ENCODE peak calls at places on chromosomes 2 and 18, in ten cellular contexts. Z is RPMI8226; I is T-helper 9 cell; X is activated B cell treated with CpG ODN at 0.5 μM for 24 hours; J is GM12891; N is activated CD4-positive, alpha-beta T cell treated with anti-CD3 and anti-CD28 coated beads, Interleukin-2, amount 10 ng/mL, durations not matched to agents 7 days and 5 days; K is choroid plexus epithelial cell; W is suprapubic skin; A is body of pancreas; M is transverse colon. G is an unnamed sample.

GRCh38 chr18:8052237-8052701 is 485.2 kb downstream of the PTPRM start:
- DNase-seq in W (no peak), Z (peak), K (no peak), A (no peak), J (no peak), I (peak), X (no peak), M (no peak), N (no peak), G (no peak)

GRCh38 chr18:2932247-2933181 is 80.4 kb downstream of the LPIN2 start:
- DNase-seq in Z (peak), N (peak), I (no peak), W (no peak), J (no peak), A (peak), X (no peak), M (no peak), K (peak), G (no peak)

GRCh38 chr2:67857836-67858235 is 205.0 kb downstream of the C1D start:
- DNase-seq in Z (no peak), M (no peak), J (no peak), X (no peak), A (no peak), I (no peak), K (no peak), N (no peak), W (no peak), G (no peak)

GRCh38 chr2:208609166-208609804 is 202.7 kb downstream of the PTH2R start:
- DNase-seq in I (no peak), A (no peak), X (no peak), W (no peak), J (no peak), Z (no peak), K (no peak), N (no peak), M (no peak), G (no peak)

GRCh38 chr2:191184457-191184856 is 33.7 kb upstream of the STAT4 start:
- DNase-seq in J (no peak), W (no peak), M (no peak), N (no peak), I (no peak), K (no peak), A (no peak), Z (no peak), X (no peak), G (no peak)

GRCh38 chr2:84821806-84822205 is 59.1 kb downstream of the TRABD2A start:
- DNase-seq in N (no peak), Z (no peak), M (no peak), K (no peak), X (no peak), J (no peak), A (no peak), W (no peak), I (no peak), G (no peak)

GRCh38 chr2:97011977-97012569 is 25.7 kb upstream of the FAM178B start:
- DNase-seq in M (no peak), W (no peak), J (no peak), Z (peak), X (no peak), A (peak), I (no peak), K (peak), N (peak), G (no peak)

GRCh38 chr2:102698369-102699111 is 63.3 kb upstream of the TMEM182 start:
- DNase-seq in W (no peak), Z (peak), J (no peak), I (no peak), M (peak), K (no peak), X (no peak), A (no peak), N (no peak), G (no peak)

GRCh38 chr18:21134895-21135294 is 23.3 kb upstream of the ROCK1 start:
- DNase-seq in W (no peak), A (peak), K (peak), M (no peak), J (no peak), Z (peak), I (peak), X (no peak), N (peak), G (no peak)

GRCh38 chr2:169815849-169816248 is 8.9 kb downstream of the METTL5 start:
- DNase-seq in Z (no peak), X (no peak), M (no peak), W (no peak), A (no peak), N (no peak), K (peak), I (no peak), J (no peak), G (no peak)

GRCh38 chr2:43368483-43369385 is 142.3 kb upstream of the ZFP36L2 start:
- DNase-seq in I (no peak), A (no peak), X (no peak), N (no peak), W (no peak), K (no peak), Z (no peak), M (no peak), J (no peak), G (no peak)

GRCh38 chr2:95401480-95401879 is 1.0 kb upstream of the FAHD2A start:
- DNase-seq in W (no peak), A (no peak), N (no peak), X (no peak), K (no peak), I (no peak), J (no peak), Z (no peak), M (no peak), G (no peak)

GRCh38 chr2:207352978-207353377 is 176.8 kb upstream of the CREB1 start:
- DNase-seq in I (no peak), J (no peak), A (no peak), Z (peak), M (no peak), X (no peak), N (peak), K (peak), W (no peak), G (no peak)

GRCh38 chr18:8949206-8949605 is 153.3 kb upstream of the NDUFV2 start:
- DNase-seq in W (no peak), A (no peak), N (no peak), K (no peak), X (no peak), I (no peak), Z (no peak), J (no peak), M (no peak), G (no peak)

GRCh38 chr18:62979172-62979571 is 263.8 kb downstream of the PHLPP1 start:
- DNase-seq in X (no peak), N (no peak), I (no peak), Z (no peak), K (peak), M (no peak), W (no peak), J (no peak), A (peak), G (no peak)

GRCh38 chr2:101961287-101962242 is 30.2 kb upstream of the IL1R2 start:
- DNase-seq in K (peak), Z (no peak), A (peak), N (no peak), W (peak), M (peak), X (no peak), I (no peak), J (no peak), G (no peak)

GRCh38 chr2:77418537-77418936 is 103.6 kb downstream of the LRRTM4 start:
- DNase-seq in I (no peak), N (no peak), X (no peak), Z (no peak), J (no peak), W (no peak), K (no peak), M (no peak), A (no peak), G (no peak)

GRCh38 chr2:109125595-109126500 is 3.2 kb upstream of the SH3RF3 start:
- DNase-seq in Z (no peak), J (no peak), I (no peak), M (no peak), N (no peak), X (no peak), W (peak), A (no peak), K (peak), G (no peak)

GRCh38 chr2:88714667-88715066 is 23.2 kb downstream of the RPIA start:
- DNase-seq in J (no peak), X (no peak), N (no peak), K (no peak), M (no peak), W (no peak), Z (no peak), A (no peak), I (no peak), G (no peak)

GRCh38 chr2:159010340-159010739 is 41.9 kb downstream of the TANC1 start:
- DNase-seq in W (no peak), A (no peak), X (no peak), I (no peak), Z (no peak), J (no peak), K (peak), M (no peak), N (no peak), G (no peak)

GRCh38 chr2:101109451-101110140 is 41.6 kb downstream of the TBC1D8 start:
- DNase-seq in K (peak), A (no peak), M (no peak), J (no peak), I (no peak), N (no peak), Z (no peak), W (no peak), X (no peak), G (no peak)

GRCh38 chr2:128016620-128017019 is 11.2 kb downstream of the SAP130 start:
- DNase-seq in K (peak), A (no peak), J (no peak), W (no peak), X (no peak), N (no peak), Z (no peak), M (no peak), I (no peak), G (no peak)

GRCh38 chr2:150575861-150576260 is 88.4 kb upstream of the RND3 start:
- DNase-seq in J (no peak), X (no peak), Z (no peak), M (no peak), W (no peak), N (no peak), A (no peak), I (no peak), K (no peak), G (no peak)

GRCh38 chr2:112301171-112301584 is 25.8 kb downstream of the ZC3H6 start:
- DNase-seq in K (peak), A (no peak), J (no peak), Z (no peak), M (no peak), W (no peak), I (no peak), X (no peak), N (no peak), G (no peak)

GRCh38 chr2:218046234-218046633 is 22.8 kb upstream of the RUFY4 start:
- DNase-seq in W (no peak), X (no peak), M (no peak), J (no peak), N (no peak), K (no peak), I (no peak), A (peak), Z (peak), G (no peak)

GRCh38 chr2:4354678-4355077 is 651.3 kb downstream of the DCDC2C start:
- DNase-seq in N (no peak), J (peak), W (no peak), A (peak), Z (peak), I (no peak), X (no peak), M (no peak), K (peak), G (no peak)

GRCh38 chr18:70044626-70045025 is 97.0 kb upstream of the CD226 start:
- DNase-seq in X (no peak), M (no peak), N (no peak), J (no peak), I (no peak), W (no peak), K (peak), A (no peak), Z (no peak), G (no peak)

GRCh38 chr2:97819769-97820168 is 106.4 kb downstream of the ZAP70 start:
- DNase-seq in Z (no peak), W (no peak), N (no peak), J (no peak), A (no peak), I (no peak), M (no peak), X (no peak), K (no peak), G (no peak)

GRCh38 chr2:150465703-150466569 is 21.5 kb downstream of the RND3 start:
- DNase-seq in X (no peak), Z (no peak), A (no peak), J (no peak), W (no peak), I (no peak), M (no peak), N (no peak), K (peak), G (no peak)

GRCh38 chr2:10003206-10004125 is 39.9 kb upstream of the KLF11 start:
- DNase-seq in K (no peak), Z (no peak), M (no peak), J (no peak), A (no peak), I (no peak), X (no peak), W (peak), N (no peak), G (no peak)

GRCh38 chr2:226251661-226252060 is 548.0 kb downstream of the IRS1 start:
- DNase-seq in A (no peak), N (no peak), Z (no peak), W (no peak), J (no peak), I (no peak), M (no peak), X (no peak), K (no peak), G (no peak)

GRCh38 chr2:30569991-30570390 is 122.9 kb downstream of the LCLAT1 start:
- DNase-seq in J (no peak), M (no peak), I (no peak), A (no peak), N (no peak), W (no peak), Z (no peak), K (no peak), X (no peak), G (no peak)